ENCODE peak calls at places on chromosomes 16 and 17, in five cellular contexts. D is HepG2, Y is K562, W is H1, P is GM12878. N is an unnamed sample.

GRCh38 chr17:46766493-46767491 is 51.7 kb downstream of the WNT3 start:
- DNase-seq in P (no peak), Y (no peak), D (no peak), W (peak), N (no peak)

GRCh38 chr16:6020162-6020980 is 922.8 kb upstream of the EEF2KMT start:
- DNase-seq in Y (no peak), D (no peak), W (peak), P (no peak), N (no peak)

GRCh38 chr17:29645516-29646051 is 22.9 kb upstream of the CORO6 start:
- DNase-seq in P (no peak), Y (no peak), D (no peak), W (no peak), N (no peak)

GRCh38 chr17:17096438-17097178 is 54.4 kb downstream of the MPRIP start:
- DNase-seq in Y (no peak), D (peak), W (no peak), P (no peak), N (no peak)

GRCh38 chr17:34619687-34620217 is 40.4 kb downstream of the TMEM132E start:
- DNase-seq in D (no peak), P (no peak), W (no peak), Y (no peak), N (no peak)

GRCh38 chr17:8345951-8346665 is 6.5 kb downstream of the ODF4 start:
- DNase-seq in D (no peak), Y (no peak), W (no peak), P (no peak), N (no peak)

GRCh38 chr17:35895602-35896001 is 15.4 kb upstream of the CCL5 start:
- DNase-seq in P (no peak), Y (no peak), W (no peak), D (no peak), N (no peak)

GRCh38 chr17:16873654-16874035 is 98.3 kb downstream of the TNFRSF13B start:
- DNase-seq in Y (no peak), D (no peak), P (no peak), W (no peak), N (no peak)

GRCh38 chr16:86199182-86199581 is 300.2 kb downstream of the IRF8 start:
- DNase-seq in P (no peak), Y (no peak), W (no peak), D (no peak), N (no peak)

GRCh38 chr17:2084129-2084765 is 29.3 kb downstream of the HIC1 start:
- DNase-seq in P (no peak), Y (peak), D (no peak), W (no peak), N (no peak)

GRCh38 chr16:13055480-13055879 is 154.1 kb downstream of the SHISA9 start:
- DNase-seq in W (no peak), Y (no peak), P (no peak), D (no peak), N (no peak)

GRCh38 chr16:12496181-12496580 is 307.5 kb downstream of the CPPED1 start:
- DNase-seq in D (no peak), P (no peak), Y (peak), W (no peak), N (no peak)

GRCh38 chr17:64441772-64442549 is 7.0 kb upstream of the MILR1 start:
- DNase-seq in Y (peak), P (no peak), W (no peak), D (peak), N (no peak)

GRCh38 chr17:29140631-29141483 is 39.3 kb downstream of the MYO18A start:
- DNase-seq in P (no peak), D (no peak), Y (peak), W (no peak), N (no peak)

GRCh38 chr17:36602030-36602737 is 801 bp downstream of the MRM1 start:
- DNase-seq in D (no peak), W (peak), P (no peak), Y (peak), N (no peak)

GRCh38 chr16:64269756-64270155 is 852.1 kb downstream of the CDH11 start:
- DNase-seq in Y (no peak), P (no peak), D (no peak), W (no peak), N (no peak)

GRCh38 chr17:42438600-42439567 is 15.8 kb upstream of the CAVIN1 start:
- DNase-seq in D (peak), P (no peak), W (no peak), Y (peak), N (peak)

GRCh38 chr16:861446-861845 is 60.9 kb upstream of the GNG13 start:
- DNase-seq in D (no peak), P (no peak), Y (no peak), W (no peak), N (no peak)
- TF ChIP-seq ATF2 in D (no peak), P (no peak), Y (no peak), W (no peak), N (no peak)

GRCh38 chr17:75288359-75288758 is 874 bp downstream of the SLC25A19 start:
- DNase-seq in D (no peak), W (no peak), P (no peak), Y (no peak), N (no peak)

GRCh38 chr17:75289122-75289831 is at the start of gene SLC25A19:
- DNase-seq in P (peak), D (peak), W (peak), Y (peak), N (peak)

GRCh38 chr17:75288784-75289121 is 480 bp downstream of the SLC25A19 start:
- DNase-seq in Y (peak), D (peak), W (peak), P (no peak), N (peak)

GRCh38 chr17:75287221-75287620 is 2.0 kb downstream of the SLC25A19 start:
- DNase-seq in W (no peak), D (no peak), Y (no peak), P (no peak), N (no peak)

DNA sequence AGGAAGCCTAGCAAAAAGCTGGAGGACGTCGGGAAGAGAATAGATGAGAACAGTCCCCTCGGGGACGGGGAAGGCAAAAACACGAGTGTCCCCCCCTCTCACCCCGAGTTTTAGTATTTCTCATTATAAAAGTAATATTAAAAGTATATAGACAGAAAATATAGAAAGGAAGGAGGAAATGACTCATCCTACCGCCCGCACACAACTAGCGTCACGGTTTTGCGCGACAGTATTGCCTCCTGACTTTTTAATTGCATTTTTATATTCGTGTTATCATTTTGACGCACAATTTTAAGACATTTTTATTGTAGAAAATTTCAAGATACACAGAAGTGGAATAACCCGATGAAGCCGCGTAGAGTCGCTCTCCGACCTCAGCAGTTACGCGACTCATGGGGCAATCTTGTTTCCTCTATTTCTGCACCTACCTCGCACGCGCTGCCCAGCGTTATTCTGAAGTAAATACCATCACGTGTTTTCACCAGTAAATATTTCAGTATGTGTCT is 652 bp upstream of the SLC25A19 start:
- DNase-seq in Y (peak), W (no peak), D (no peak), P (peak), N (no peak)
- TF ChIP-seq ATF2 in Y (no peak), W (no peak), D (no peak), P (no peak), N (no peak)

DNA sequence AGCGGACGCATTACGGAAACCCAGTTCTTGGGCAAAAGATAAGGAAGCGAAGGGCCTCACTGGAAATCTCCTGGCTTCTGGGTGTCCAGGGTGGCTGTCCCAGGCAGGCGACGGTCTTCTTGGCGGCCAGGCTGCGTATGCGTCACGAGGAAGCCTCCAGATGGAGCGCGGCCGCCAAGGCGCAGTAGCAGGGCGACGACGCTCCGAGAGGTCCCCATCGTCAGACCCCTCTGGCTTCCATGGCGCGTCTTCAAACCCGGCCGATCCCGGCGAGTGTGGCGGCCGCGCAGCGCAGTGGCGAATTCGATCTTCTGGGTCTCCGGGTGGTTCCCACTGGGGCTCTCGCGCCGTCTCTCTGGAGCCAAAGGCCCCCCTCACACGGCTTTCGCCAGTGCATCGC is 13.8 kb upstream of the ANKRD40CL start:
- DNase-seq in P (no peak), D (no peak), W (no peak), Y (no peak), N (no peak)
- TF ChIP-seq ATF2 in P (no peak), D (no peak), W (no peak), Y (no peak), N (no peak)

DNA sequence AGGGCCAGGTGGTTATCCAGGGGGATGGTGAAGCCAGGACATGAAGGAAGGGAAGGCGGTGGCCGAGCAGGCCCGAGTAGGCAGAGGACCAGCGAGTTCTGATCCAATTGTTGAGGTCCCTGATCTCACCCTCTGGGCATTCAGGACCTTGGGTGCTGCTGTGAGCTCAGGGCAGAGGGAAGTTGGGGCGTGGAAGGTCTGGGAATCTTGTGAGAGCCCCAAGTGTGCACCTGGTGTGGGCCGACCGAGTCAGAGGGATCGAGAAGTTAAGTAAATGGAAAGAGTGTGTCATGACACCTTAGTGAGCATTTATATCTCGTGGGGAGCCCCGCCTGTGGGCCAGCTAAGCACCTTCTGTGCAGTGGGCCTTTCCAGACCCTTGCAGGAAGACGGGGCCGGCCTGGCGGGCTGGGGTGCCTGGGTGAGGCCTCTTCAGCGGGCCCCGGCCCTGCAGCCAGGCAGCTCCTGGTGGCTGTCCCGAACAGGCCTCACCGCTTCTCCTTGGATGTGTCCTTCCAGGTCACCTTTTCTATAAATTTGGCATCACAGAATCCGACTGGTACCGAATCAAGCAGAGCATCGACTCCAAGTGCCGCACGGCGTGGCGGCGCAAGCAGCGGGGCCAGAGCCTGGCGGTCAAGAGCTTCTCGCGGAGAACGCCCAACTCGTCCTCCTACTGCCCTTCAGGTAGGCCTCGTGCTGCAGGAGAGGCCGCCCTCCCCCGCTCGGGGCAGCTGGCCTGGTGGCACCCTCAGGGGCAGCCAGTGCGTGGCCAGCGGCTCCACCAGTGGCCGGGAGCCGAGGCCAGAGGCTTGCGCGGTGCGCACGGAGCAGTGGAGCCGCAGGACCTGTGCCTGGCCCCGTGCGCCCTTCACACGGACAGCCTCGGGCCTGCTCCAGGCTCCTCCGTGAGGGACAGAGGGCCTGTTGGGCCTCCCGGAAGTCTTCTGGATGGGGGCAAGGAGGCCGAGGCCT is 76.0 kb downstream of the BANP start:
- DNase-seq in D (no peak), Y (no peak), P (no peak), W (no peak), N (no peak)
- TF ChIP-seq ATF2 in D (no peak), Y (no peak), P (no peak), W (no peak), N (no peak)

GRCh38 chr16:85134794-85135153 is 22.5 kb upstream of the CIBAR2 start:
- DNase-seq in Y (peak), P (no peak), W (no peak), D (no peak), N (no peak)

GRCh38 chr16:85136213-85136704 is 24.0 kb upstream of the CIBAR2 start:
- DNase-seq in P (peak), W (no peak), Y (peak), D (no peak), N (no peak)

GRCh38 chr16:85138073-85138824 is 26.0 kb upstream of the CIBAR2 start:
- DNase-seq in P (no peak), W (no peak), Y (no peak), D (no peak), N (no peak)

GRCh38 chr16:85137323-85138072 is 25.2 kb upstream of the CIBAR2 start:
- DNase-seq in D (peak), P (no peak), W (no peak), Y (peak), N (no peak)

DNA sequence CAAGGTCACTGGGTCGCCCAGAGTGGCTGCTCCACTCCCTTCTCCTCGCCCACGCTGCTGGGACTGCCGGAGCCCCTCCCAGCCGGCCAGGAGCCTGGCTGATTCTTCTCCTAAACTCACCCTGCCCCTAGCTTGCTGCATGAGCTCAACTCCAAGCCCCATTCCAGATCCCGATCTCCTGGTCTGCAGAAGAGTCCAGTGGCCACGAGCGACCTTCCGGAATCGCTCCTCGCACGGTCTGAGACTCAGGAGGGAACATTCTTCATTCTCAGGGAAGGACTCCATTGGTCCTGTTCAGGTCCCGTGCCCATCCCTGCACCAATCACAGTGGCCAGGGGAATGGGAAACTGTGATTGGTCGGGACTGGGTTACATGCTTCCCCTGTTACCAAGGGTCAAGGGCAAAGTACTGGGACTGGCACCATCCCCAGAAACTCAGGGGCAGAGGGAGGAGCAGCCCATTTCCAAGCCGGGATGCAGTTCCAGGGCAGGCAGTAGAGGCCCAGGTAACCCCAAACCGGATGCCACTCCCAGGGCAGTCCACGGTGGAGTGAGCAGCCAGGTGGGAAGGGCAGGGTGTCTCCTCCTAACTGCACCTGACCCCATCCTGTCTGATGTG is 24.5 kb upstream of the CIBAR2 start:
- DNase-seq in Y (no peak), D (peak), P (no peak), W (no peak), N (no peak)
- TF ChIP-seq ATF2 in Y (no peak), D (peak), P (no peak), W (no peak), N (no peak)

DNA sequence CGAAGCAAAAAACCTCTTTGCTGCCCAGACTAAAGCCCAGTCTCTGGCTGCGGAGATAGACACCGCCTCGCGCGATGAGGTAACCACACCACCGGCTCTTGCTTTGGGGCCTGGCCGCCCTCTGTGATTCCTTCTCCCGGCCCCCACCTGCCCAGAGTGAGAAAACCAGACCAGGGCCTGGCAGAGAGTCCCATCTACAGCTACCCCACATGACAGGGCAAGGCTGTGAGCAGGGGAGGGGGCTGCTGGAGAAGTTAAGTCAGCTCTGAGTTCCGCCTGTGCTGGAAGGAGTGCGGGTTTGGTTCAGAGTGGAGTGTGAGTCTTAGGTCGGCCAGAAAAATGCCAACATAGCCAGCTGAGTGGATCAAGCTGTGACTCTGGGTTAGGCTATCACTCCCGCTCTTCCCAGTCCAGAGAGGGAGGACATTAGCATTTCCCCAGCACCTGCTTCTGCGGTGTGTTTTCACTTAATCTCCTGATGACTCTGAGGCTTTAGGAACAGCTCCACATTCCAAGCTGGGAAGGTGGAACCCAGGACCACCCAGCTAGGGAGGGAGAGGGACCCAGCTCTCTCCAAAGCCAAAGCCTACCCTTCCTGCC is 139.0 kb downstream of the RAB11FIP4 start:
- DNase-seq in D (no peak), W (no peak), Y (no peak), P (no peak), N (no peak)
- TF ChIP-seq ATF2 in D (no peak), W (no peak), Y (no peak), P (no peak), N (no peak)

GRCh38 chr16:11138769-11139623 is 117.0 kb downstream of the SOCS1 start:
- DNase-seq in D (peak), W (no peak), P (no peak), Y (no peak), N (no peak)
- TF ChIP-seq ATF2 in D (peak), W (no peak), P (no peak), Y (no peak), N (no peak)

GRCh38 chr17:45042346-45043120 is 8.9 kb downstream of the DCAKD start:
- DNase-seq in P (no peak), D (no peak), Y (no peak), W (no peak), N (no peak)
- TF ChIP-seq ATF2 in P (no peak), D (no peak), Y (no peak), W (no peak), N (no peak)

GRCh38 chr16:57626420-57627170 is 1.8 kb upstream of the ADGRG1 start:
- DNase-seq in W (no peak), P (no peak), Y (no peak), D (no peak), N (no peak)
- TF ChIP-seq ATF2 in W (no peak), P (no peak), Y (no peak), D (no peak), N (no peak)

N was measured in WTC11.